ENCODE peak calls at places on chromosome 22, in ten cellular contexts. P is AG09319, U is cardiac muscle cell, S is cardiac fibroblast, N is MCF 10A, Q is HCT116, O is adrenal gland, G is heart left ventricle, H is left ventricle myocardium inferior, X is nephron progenitor cell. R is an unnamed sample.

GRCh38 chr22:20433686-20434241 is 3.9 kb downstream of the SCARF2 start:
- DNase-seq in O (no peak), Q (no peak), P (no peak), N (no peak), G (no peak), X (no peak), H (no peak), S (no peak), U (no peak), R (peak)

GRCh38 chr22:16958475-16958874 is 49.5 kb downstream of the GAB4 start:
- DNase-seq in P (no peak), Q (no peak), S (no peak), U (no peak), H (no peak), N (no peak), O (no peak), G (no peak), X (no peak), R (no peak)

GRCh38 chr22:44448271-44448780 is 49.7 kb downstream of the RTL6 start:
- DNase-seq in P (peak), S (peak), U (no peak), G (peak), X (no peak), H (peak), Q (no peak), N (peak), O (peak), R (peak)

GRCh38 chr22:28180804-28181203 is 261.7 kb upstream of the PITPNB start:
- DNase-seq in U (no peak), X (no peak), S (no peak), O (no peak), N (no peak), P (no peak), G (no peak), H (no peak), Q (no peak), R (no peak)

GRCh38 chr22:45628508-45628907 is 43.1 kb upstream of the ATXN10 start:
- DNase-seq in X (no peak), H (no peak), S (no peak), U (peak), N (no peak), O (no peak), Q (no peak), G (no peak), P (no peak), R (no peak)

GRCh38 chr22:29204617-29205183 is 996 bp upstream of the EMID1 start:
- DNase-seq in N (no peak), H (no peak), U (no peak), O (no peak), G (no peak), Q (no peak), P (no peak), X (no peak), S (no peak), R (no peak)

GRCh38 chr22:41818596-41818995 is 14.3 kb upstream of the SREBF2 start:
- DNase-seq in N (no peak), O (peak), P (no peak), S (no peak), H (no peak), Q (no peak), U (no peak), G (no peak), X (no peak), R (peak)

GRCh38 chr22:28889625-28890024 is 6.3 kb downstream of the ZNRF3 start:
- DNase-seq in N (no peak), X (no peak), S (no peak), Q (no peak), G (no peak), H (no peak), U (no peak), P (no peak), O (no peak), R (no peak)

GRCh38 chr22:48675828-48676145 is 1151.9 kb downstream of the BRD1 start:
- DNase-seq in G (no peak), S (no peak), X (no peak), N (no peak), O (no peak), H (no peak), Q (no peak), P (no peak), U (no peak), R (peak)

GRCh38 chr22:46638601-46639431 is 18.6 kb downstream of the GRAMD4 start:
- DNase-seq in U (no peak), N (no peak), H (no peak), Q (no peak), O (peak), X (no peak), G (no peak), P (no peak), S (peak), R (no peak)

GRCh38 chr22:40635940-40636379 is 559 bp downstream of the MRTFA start:
- DNase-seq in P (no peak), X (no peak), N (no peak), O (no peak), Q (no peak), H (no peak), G (no peak), U (no peak), S (no peak), R (no peak)

GRCh38 chr22:27727673-27728451 is 73.7 kb downstream of the MN1 start:
- DNase-seq in U (no peak), Q (no peak), X (no peak), N (no peak), H (no peak), S (peak), O (no peak), P (no peak), G (no peak), R (no peak)

GRCh38 chr22:31055322-31056159 is 25.6 kb upstream of the SMTN start:
- DNase-seq in S (peak), G (peak), H (peak), U (peak), Q (no peak), P (peak), O (peak), X (peak), N (peak), R (peak)

GRCh38 chr22:40510965-40511364 is 125.6 kb downstream of the MRTFA start:
- DNase-seq in Q (no peak), X (no peak), G (no peak), H (no peak), S (no peak), P (no peak), U (no peak), O (no peak), N (no peak), R (no peak)

GRCh38 chr22:40006641-40007040 is 11.9 kb downstream of the FAM83F start:
- DNase-seq in N (no peak), G (no peak), U (no peak), H (no peak), P (no peak), Q (no peak), S (no peak), X (no peak), O (no peak), R (no peak)

GRCh38 chr22:49448546-49448945 is 379.1 kb downstream of the BRD1 start:
- DNase-seq in X (no peak), G (no peak), S (no peak), U (no peak), N (no peak), O (no peak), P (no peak), Q (no peak), H (no peak), R (no peak)

GRCh38 chr22:44646668-44647067 is 55.3 kb upstream of the PRR5 start:
- DNase-seq in X (no peak), Q (no peak), S (no peak), U (no peak), P (no peak), G (no peak), H (no peak), N (no peak), O (no peak), R (no peak)

GRCh38 chr22:17243524-17243923 is 24.3 kb upstream of the ADA2 start:
- DNase-seq in S (no peak), U (no peak), O (peak), X (no peak), G (no peak), N (no peak), P (no peak), Q (no peak), H (no peak), R (no peak)

GRCh38 chr22:23903328-23903971 is 9.3 kb downstream of the MIF start:
- DNase-seq in U (no peak), H (no peak), P (no peak), Q (no peak), S (no peak), N (peak), X (no peak), O (peak), G (no peak), R (no peak)

GRCh38 chr22:38868886-38869381 is 3.1 kb downstream of the CBX6 start:
- DNase-seq in Q (peak), H (peak), S (peak), U (peak), O (peak), P (no peak), G (peak), X (peak), N (peak), R (peak)

GRCh38 chr22:39518124-39518786 is 2.1 kb upstream of the ATF4 start:
- DNase-seq in G (no peak), O (no peak), S (peak), X (no peak), U (no peak), Q (no peak), P (no peak), N (no peak), H (no peak), R (no peak)

GRCh38 chr22:21026783-21027692 is 5.3 kb downstream of the SLC7A4 start:
- DNase-seq in P (no peak), H (peak), Q (no peak), S (peak), G (no peak), U (no peak), N (peak), X (no peak), O (no peak), R (no peak)

GRCh38 chr22:28181332-28181731 is 262.3 kb upstream of the PITPNB start:
- DNase-seq in X (no peak), N (no peak), S (peak), H (no peak), Q (no peak), P (no peak), G (no peak), O (no peak), U (no peak), R (no peak)

GRCh38 chr22:41857160-41857859 is 24.4 kb downstream of the SREBF2 start:
- DNase-seq in U (peak), X (peak), P (no peak), S (peak), H (no peak), O (peak), G (peak), N (peak), Q (peak), R (no peak)

GRCh38 chr22:48310740-48311139 is 1516.9 kb downstream of the BRD1 start:
- DNase-seq in U (no peak), N (no peak), O (no peak), H (no peak), S (no peak), X (no peak), G (no peak), Q (no peak), P (no peak), R (no peak)

GRCh38 chr22:29031236-29031982 is 30.2 kb downstream of the C22orf31 start:
- DNase-seq in Q (peak), X (peak), O (peak), P (no peak), U (peak), N (peak), H (no peak), G (peak), S (peak), R (no peak)

GRCh38 chr22:48075604-48076400 is 1313.4 kb downstream of the TBC1D22A start:
- DNase-seq in U (no peak), H (no peak), Q (no peak), N (no peak), G (no peak), P (no peak), O (no peak), S (no peak), X (peak), R (no peak)

GRCh38 chr22:39388261-39389011 is 11.1 kb upstream of the TAB1 start:
- DNase-seq in U (peak), H (peak), X (peak), S (peak), Q (peak), N (no peak), O (peak), P (peak), G (peak), R (no peak)

GRCh38 chr22:24405631-24406321 is 21.6 kb upstream of the ADORA2A start:
- DNase-seq in P (no peak), H (no peak), X (no peak), S (no peak), O (no peak), G (no peak), Q (no peak), U (no peak), N (no peak), R (no peak)

GRCh38 chr22:16838073-16838472 is 12.9 kb upstream of the XKR3 start:
- DNase-seq in O (no peak), N (peak), G (no peak), P (no peak), S (no peak), Q (no peak), H (no peak), X (no peak), U (no peak), R (no peak)

GRCh38 chr22:39471421-39472141 is 14.8 kb downstream of the MGAT3 start:
- DNase-seq in S (peak), G (peak), P (no peak), X (no peak), U (peak), O (no peak), N (no peak), H (no peak), Q (no peak), R (no peak)

GRCh38 chr22:31818481-31819392 is 64.9 kb downstream of the DEPDC5 start:
- DNase-seq in G (no peak), Q (no peak), H (no peak), N (no peak), P (peak), S (peak), U (no peak), O (no peak), X (no peak), R (no peak)

GRCh38 chr22:20951151-20951931 is 15.7 kb upstream of the AIFM3 start:
- DNase-seq in U (no peak), G (no peak), Q (no peak), X (no peak), N (no peak), S (no peak), P (no peak), H (no peak), O (no peak), R (no peak)

GRCh38 chr22:47090591-47091240 is 328.3 kb downstream of the TBC1D22A start:
- DNase-seq in O (peak), Q (no peak), X (peak), G (no peak), S (peak), P (peak), U (no peak), N (no peak), H (no peak), R (no peak)

GRCh38 chr22:29587938-29588699 is 7.2 kb upstream of the NIPSNAP1 start:
- DNase-seq in P (peak), Q (no peak), X (no peak), H (no peak), O (peak), S (peak), G (no peak), U (no peak), N (peak), R (no peak)

GRCh38 chr22:36454916-36455570 is 26.4 kb downstream of the TXN2 start:
- DNase-seq in X (peak), S (peak), U (peak), Q (peak), N (peak), G (peak), H (peak), P (no peak), O (peak), R (no peak)
- TF ChIP-seq CTCF in X (no peak), S (no peak), U (peak), Q (no peak), N (no peak), G (no peak), H (peak), P (no peak), O (no peak), R (peak)

GRCh38 chr22:26316732-26317131 is 112.3 kb upstream of the ASPHD2 start:
- DNase-seq in O (no peak), X (no peak), P (no peak), H (no peak), S (no peak), G (no peak), N (no peak), U (no peak), Q (no peak), R (no peak)

GRCh38 chr22:26322179-26322905 is 106.7 kb upstream of the ASPHD2 start:
- DNase-seq in G (no peak), P (peak), Q (peak), H (no peak), O (no peak), U (no peak), N (peak), X (no peak), S (peak), R (no peak)

GRCh38 chr22:26320469-26320868 is 108.6 kb upstream of the ASPHD2 start:
- DNase-seq in Q (no peak), O (no peak), N (no peak), S (no peak), H (no peak), X (peak), U (no peak), G (no peak), P (no peak), R (no peak)

GRCh38 chr22:26321469-26321913 is 107.6 kb upstream of the ASPHD2 start:
- DNase-seq in X (no peak), H (peak), G (peak), Q (no peak), S (peak), P (peak), O (no peak), N (peak), U (no peak), R (no peak)

DNA sequence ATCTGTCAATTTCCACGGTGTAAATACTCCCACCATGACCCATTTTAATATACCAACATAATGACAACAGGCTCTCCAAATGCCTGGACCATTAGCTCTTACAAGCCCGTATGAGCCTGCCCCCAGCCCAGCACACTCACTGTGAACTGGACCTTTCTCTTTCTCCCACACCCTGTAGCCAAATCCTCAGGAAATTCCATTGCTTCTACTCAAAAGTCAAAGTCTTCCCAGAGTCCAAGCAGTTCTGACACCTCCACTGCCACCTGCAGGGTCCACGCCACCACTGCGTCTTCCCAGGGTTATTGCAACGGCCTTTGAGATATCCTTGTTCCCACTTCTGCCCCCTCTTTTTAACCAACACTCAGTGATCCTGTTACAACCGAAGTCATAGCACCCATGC is 110.1 kb upstream of the ASPHD2 start:
- DNase-seq in G (no peak), S (no peak), X (no peak), H (no peak), P (no peak), N (peak), Q (no peak), O (peak), U (no peak), R (no peak)
- TF ChIP-seq CTCF in G (no peak), S (peak), X (no peak), H (no peak), P (peak), N (peak), Q (no peak), O (peak), U (no peak), R (peak)

GRCh38 chr22:37636186-37636948 is 3.1 kb upstream of the SH3BP1 start:
- DNase-seq in Q (no peak), G (no peak), H (no peak), O (no peak), X (no peak), P (no peak), U (no peak), S (peak), N (no peak), R (no peak)
- TF ChIP-seq CTCF in Q (no peak), G (no peak), H (no peak), O (peak), X (no peak), P (no peak), U (peak), S (peak), N (no peak), R (peak)

GRCh38 chr22:50527921-50528681 is 1.7 kb downstream of the TYMP start:
- DNase-seq in Q (no peak), H (no peak), N (no peak), S (no peak), G (no peak), U (no peak), O (no peak), X (no peak), P (no peak), R (no peak)
- TF ChIP-seq CTCF in Q (no peak), H (no peak), N (no peak), S (no peak), G (no peak), U (no peak), O (no peak), X (no peak), P (no peak), R (no peak)

GRCh38 chr22:26339755-26340154 is 89.3 kb upstream of the ASPHD2 start:
- DNase-seq in H (no peak), G (no peak), S (no peak), P (no peak), N (peak), U (no peak), X (no peak), Q (no peak), O (no peak), R (no peak)

GRCh38 chr22:26330971-26331625 is 98.0 kb upstream of the ASPHD2 start:
- DNase-seq in X (peak), S (peak), N (peak), Q (peak), P (no peak), O (peak), G (no peak), U (peak), H (no peak), R (no peak)

GRCh38 chr22:26333088-26333800 is 95.8 kb upstream of the ASPHD2 start:
- DNase-seq in G (no peak), N (no peak), O (no peak), H (no peak), Q (no peak), U (no peak), X (no peak), P (no peak), S (no peak), R (no peak)

GRCh38 chr22:26334232-26334631 is 94.8 kb upstream of the ASPHD2 start:
- DNase-seq in X (no peak), U (no peak), S (no peak), P (no peak), O (no peak), H (no peak), N (no peak), G (no peak), Q (no peak), R (no peak)

DNA sequence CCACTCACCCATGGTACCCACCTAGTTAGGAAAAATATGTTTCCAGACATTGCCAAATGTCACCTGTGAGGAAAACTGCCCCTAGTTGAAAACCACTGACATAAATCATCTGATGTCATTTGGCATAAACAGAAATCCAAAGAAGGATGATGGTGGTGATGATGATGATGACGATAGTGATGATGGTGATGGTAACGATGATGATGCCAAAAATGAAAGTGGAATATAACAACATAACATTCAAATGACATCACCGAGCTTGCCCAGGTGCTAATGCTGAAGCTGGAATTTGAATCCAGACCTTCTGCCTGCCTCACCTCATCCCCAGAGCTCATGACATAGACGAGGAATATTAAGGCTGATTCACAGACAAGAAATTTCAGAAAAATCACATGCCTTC is 92.3 kb upstream of the ASPHD2 start:
- DNase-seq in G (no peak), X (no peak), U (no peak), S (no peak), N (no peak), Q (no peak), O (no peak), P (no peak), H (no peak), R (no peak)
- TF ChIP-seq CTCF in G (no peak), X (no peak), U (no peak), S (no peak), N (no peak), Q (no peak), O (no peak), P (no peak), H (no peak), R (no peak)

GRCh38 chr22:43222987-43223386 is 36.1 kb upstream of the TTLL12 start:
- DNase-seq in N (no peak), O (no peak), P (no peak), X (no peak), H (no peak), G (no peak), Q (no peak), U (no peak), S (no peak), R (no peak)
- TF ChIP-seq CTCF in N (no peak), O (no peak), P (no peak), X (no peak), H (no peak), G (no peak), Q (no peak), U (no peak), S (no peak), R (no peak)

DNA sequence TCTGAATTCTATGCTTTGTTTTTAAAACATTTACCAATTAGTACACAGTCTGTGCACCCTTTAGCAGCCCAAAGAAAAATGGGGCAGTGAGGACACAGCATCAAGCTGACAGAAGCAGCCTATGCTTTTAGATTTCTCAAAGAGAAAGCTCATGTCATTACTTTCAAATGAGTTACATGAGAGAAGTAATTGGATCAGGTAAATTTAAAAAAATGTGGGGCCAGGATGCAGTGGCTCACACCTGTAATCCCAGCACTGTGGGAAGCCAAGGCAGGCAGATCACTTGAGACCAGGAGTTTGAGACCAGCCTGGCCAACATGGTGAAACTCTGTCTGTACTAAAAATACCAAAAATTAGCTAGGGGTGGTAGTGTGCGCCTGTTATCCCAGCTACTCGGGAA is 57.7 kb downstream of the APOL5 start:
- DNase-seq in N (no peak), O (no peak), G (no peak), Q (no peak), X (no peak), U (no peak), P (no peak), S (no peak), H (no peak), R (no peak)
- TF ChIP-seq CTCF in N (no peak), O (no peak), G (no peak), Q (no peak), X (no peak), U (no peak), P (no peak), S (no peak), H (no peak), R (no peak)

R was measured in chondrocyte.